ENCODE peak calls at places on chromosomes 13 and 19, in seven cellular contexts. D is AG04449, G is left lung, S is ascending aorta, M is foreskin fibroblast, V is left ventricle myocardium inferior, X is adrenal gland. T is an unnamed sample.

GRCh38 chr13:111158136-111158805 is 43.2 kb downstream of the ARHGEF7 start:
- DNase-seq in D (no peak), G (no peak), S (no peak), M (no peak), V (no peak), X (no peak), T (no peak)

GRCh38 chr19:14030997-14031718 is 404 bp upstream of the IL27RA start:
- DNase-seq in D (no peak), G (peak; percentile 44), S (no peak), M (no peak), V (no peak), X (no peak), T (no peak)

GRCh38 chr13:35716186-35716585 is 239.7 kb upstream of the MAB21L1 start:
- DNase-seq in D (no peak), G (no peak), S (no peak), M (no peak), V (no peak), X (no peak), T (no peak)

GRCh38 chr19:28535352-28535775 is 677.6 kb downstream of the UQCRFS1 start:
- DNase-seq in D (no peak), G (no peak), S (no peak), M (no peak), V (no peak), X (no peak), T (no peak)

GRCh38 chr13:111856571-111856970 is 210.4 kb upstream of the SOX1 start:
- DNase-seq in D (no peak), G (peak; percentile 61), S (no peak), M (no peak), V (no peak), X (no peak), T (no peak)

GRCh38 chr19:10043286-10043927 is 30.1 kb downstream of the RDH8 start:
- DNase-seq in D (no peak), G (no peak), S (no peak), M (no peak), V (no peak), X (no peak), T (no peak)

GRCh38 chr13:50244913-50245574 is 229.8 kb downstream of the KCNRG start:
- DNase-seq in D (no peak), G (no peak), S (no peak), M (peak; percentile 87), V (no peak), X (peak; percentile 40), T (peak; percentile 39)

GRCh38 chr13:77398825-77399620 is 72.1 kb upstream of the MYCBP2 start:
- DNase-seq in D (no peak), G (no peak), S (no peak), M (no peak), V (no peak), X (peak; percentile 40), T (no peak)

GRCh38 chr19:1163934-1164683 is 10.0 kb downstream of the SBNO2 start:
- DNase-seq in D (no peak), G (peak; percentile 73), S (no peak), M (no peak), V (no peak), X (no peak), T (no peak)

GRCh38 chr19:39677931-39678889 is 22.5 kb downstream of the LGALS16 start:
- DNase-seq in D (no peak), G (no peak), S (no peak), M (no peak), V (no peak), X (no peak), T (peak; percentile 37)

GRCh38 chr19:5864725-5865486 is 5.4 kb downstream of the FUT5 start:
- DNase-seq in D (no peak), G (no peak), S (no peak), M (no peak), V (no peak), X (no peak), T (no peak)

GRCh38 chr13:20521388-20521787 is 4.3 kb downstream of the CRYL1 start:
- DNase-seq in D (no peak), G (no peak), S (no peak), M (no peak), V (no peak), X (no peak), T (no peak)

GRCh38 chr13:110017379-110017778 is 231.0 kb upstream of the IRS2 start:
- DNase-seq in D (peak; percentile 71), G (no peak), S (no peak), M (peak; percentile 92), V (no peak), X (no peak), T (no peak)

GRCh38 chr19:19643158-19644053 is at the start of gene GMIP:
- DNase-seq in D (no peak), G (peak; percentile 96), S (peak; percentile 83), M (peak; percentile 30), V (peak; percentile 82), X (peak; percentile 80), T (peak; percentile 83)

GRCh38 chr19:2101417-2102335 is 5.0 kb downstream of the IZUMO4 start:
- DNase-seq in D (no peak), G (no peak), S (no peak), M (no peak), V (no peak), X (no peak), T (no peak)

GRCh38 chr19:44741841-44742352 is 6.6 kb upstream of the BCL3 start:
- DNase-seq in D (peak; percentile 98), G (peak; percentile 96), S (peak; percentile 99), M (peak; percentile 100), V (peak; percentile 97), X (peak; percentile 99), T (peak; percentile 100)

GRCh38 chr19:33469171-33470039 is 52.2 kb downstream of the PEPD start:
- DNase-seq in D (no peak), G (peak; percentile 33), S (peak; percentile 21), M (no peak), V (no peak), X (peak; percentile 10), T (no peak)

GRCh38 chr19:49362048-49362925 is at the start of gene TEAD2:
- DNase-seq in D (no peak), G (peak; percentile 89), S (peak; percentile 85), M (peak; percentile 45), V (peak; percentile 86), X (peak; percentile 58), T (peak; percentile 32)

GRCh38 chr19:12797141-12797587 is 4.4 kb downstream of the PRDX2 start:
- DNase-seq in D (no peak), G (no peak), S (peak; percentile 61), M (no peak), V (no peak), X (peak; percentile 31), T (no peak)

GRCh38 chr13:73045036-73045435 is 13.8 kb upstream of the KLF5 start:
- DNase-seq in D (no peak), G (no peak), S (no peak), M (no peak), V (no peak), X (no peak), T (peak; percentile 84)
- H3K4me3 ChIP-seq in D (no peak overlapping the region), G (no peak overlapping the region), S (no peak overlapping the region), M (no peak overlapping the region), V (no peak overlapping the region), X (no peak overlapping the region), T (no peak overlapping the region)

DNA sequence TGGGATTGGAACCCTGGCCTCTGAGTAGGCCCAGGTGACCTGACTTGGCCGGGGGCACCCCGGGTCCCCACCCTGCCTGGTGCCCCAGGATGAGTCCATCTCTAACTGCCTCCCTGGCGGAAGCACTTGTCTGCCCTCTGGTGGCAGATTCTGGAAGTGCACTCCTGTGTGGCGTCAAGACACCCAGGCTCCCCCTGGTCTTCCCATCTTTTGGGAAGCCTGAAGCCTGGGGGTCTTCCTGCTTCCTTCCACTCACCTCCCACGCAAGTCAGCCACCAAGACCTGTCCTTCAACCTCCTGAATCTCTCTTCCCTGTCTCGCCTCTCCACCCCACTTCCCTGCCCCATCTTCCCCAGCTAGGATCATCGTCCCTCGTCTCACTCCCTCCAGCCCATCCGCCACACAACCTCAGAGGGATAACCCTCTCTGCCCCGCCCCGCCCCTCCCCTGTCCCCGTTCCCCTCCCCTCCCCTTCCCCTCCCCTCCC is 7.4 kb downstream of the RABAC1 start:
- DNase-seq in D (no peak), G (peak; percentile 91), S (peak; percentile 87), M (peak; percentile 48), V (peak; percentile 73), X (peak; percentile 85), T (peak; percentile 78)
- H3K4me3 ChIP-seq in D (peak overlapping the region; percentile 33), G (no peak overlapping the region), S (no peak overlapping the region), M (no peak overlapping the region), V (no peak overlapping the region), X (no peak overlapping the region), T (no peak overlapping the region)

GRCh38 chr19:48321372-48321621 is 4.1 kb upstream of the EMP3 start:
- DNase-seq in D (no peak), G (peak; percentile 100), S (peak; percentile 98), M (peak; percentile 84), V (peak; percentile 96), X (peak; percentile 99), T (peak; percentile 96)

GRCh38 chr19:48315712-48316111 is 9.6 kb upstream of the EMP3 start:
- DNase-seq in D (no peak), G (no peak), S (no peak), M (no peak), V (no peak), X (no peak), T (no peak)

GRCh38 chr19:48321622-48322591 is 3.4 kb upstream of the EMP3 start:
- DNase-seq in D (peak; percentile 86), G (peak; percentile 100), S (peak; percentile 99), M (peak; percentile 99), V (peak; percentile 99), X (peak; percentile 99), T (peak; percentile 97)

GRCh38 chr19:48318286-48318987 is 6.9 kb upstream of the EMP3 start:
- DNase-seq in D (no peak), G (no peak), S (no peak), M (no peak), V (no peak), X (no peak), T (no peak)

DNA sequence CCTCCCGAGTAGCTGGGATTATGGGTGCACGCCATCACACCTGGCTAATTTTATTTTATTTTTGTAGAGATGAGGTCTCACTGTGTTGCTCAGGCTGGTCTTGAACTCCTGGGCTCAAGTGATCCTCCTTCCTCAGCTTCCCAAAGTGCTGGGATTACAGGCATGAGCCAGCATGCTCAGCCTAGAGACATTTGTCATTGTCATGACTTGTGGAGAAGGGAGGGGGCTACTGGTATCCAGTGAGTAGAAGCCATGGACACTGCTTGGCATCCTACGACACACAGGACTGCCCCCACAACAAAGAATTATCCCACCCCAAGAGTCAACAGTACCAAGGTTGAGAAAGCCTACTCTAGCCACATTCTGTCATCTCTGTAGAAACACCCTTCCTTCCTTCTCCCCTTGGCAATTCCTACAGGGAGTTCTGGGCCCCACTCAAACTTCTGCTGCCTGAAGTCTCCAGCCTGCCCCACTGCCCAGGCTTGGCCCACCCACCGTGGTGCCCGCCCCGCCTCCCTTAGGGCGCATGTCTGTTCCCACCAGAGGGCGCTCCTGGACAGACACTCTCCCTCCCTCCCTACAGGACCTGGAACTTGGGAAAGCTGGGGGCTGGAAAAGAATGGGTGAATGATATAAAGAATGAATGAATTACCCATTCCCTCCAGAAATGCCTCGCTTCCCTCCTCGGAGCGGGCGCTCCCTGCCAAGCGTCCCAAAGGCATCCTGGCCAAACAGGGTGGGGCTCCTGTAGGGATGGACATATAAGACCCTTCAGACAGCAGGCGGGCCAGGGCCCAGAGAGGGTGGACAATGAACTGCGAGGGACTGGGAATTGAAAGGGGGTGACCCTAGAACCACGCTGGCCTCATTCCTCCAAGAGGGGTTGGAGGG is 5.5 kb upstream of the EMP3 start:
- DNase-seq in D (no peak), G (peak; percentile 94), S (peak; percentile 91), M (peak; percentile 67), V (peak; percentile 82), X (peak; percentile 90), T (peak; percentile 72)
- H3K4me3 ChIP-seq in D (no peak overlapping the region), G (no peak overlapping the region), S (no peak overlapping the region), M (no peak overlapping the region), V (no peak overlapping the region), X (no peak overlapping the region), T (no peak overlapping the region)

GRCh38 chr13:58804832-58805231 is 1173.3 kb downstream of the PCDH17 start:
- DNase-seq in D (no peak), G (no peak), S (no peak), M (no peak), V (no peak), X (no peak), T (no peak)
- H3K4me3 ChIP-seq in D (no peak overlapping the region), G (no peak overlapping the region), S (no peak overlapping the region), M (no peak overlapping the region), V (no peak overlapping the region), X (no peak overlapping the region), T (no peak overlapping the region)